ENCODE peak calls at places on chromosomes 7 and 10, in six cellular contexts. One of them, this sample, is unnamed. For H3K36me3 and H3K27me3, the result is how much of the 10 kb centered on the place peaks cover.

GRCh38 chr7:87391020-87391701 is 45.7 kb downstream of the CROT start:
- DNase-seq in stomach: no peak
- DNase-seq in thyroid gland: no peak
- DNase-seq in tibial artery: no peak
- DNase-seq in aorta: no peak
- DNase-seq in hepatocyte: no peak
- DNase-seq in this sample: no peak

GRCh38 chr10:26478061-26478460 is 39.9 kb downstream of the APBB1IP start:
- DNase-seq in stomach: no peak
- DNase-seq in hepatocyte: no peak
- DNase-seq in aorta: no peak
- DNase-seq in thyroid gland: no peak
- DNase-seq in tibial artery: no peak
- DNase-seq in this sample: no peak

GRCh38 chr7:29289156-29290021 is 94.8 kb downstream of the CHN2 start:
- DNase-seq in tibial artery: peak
- DNase-seq in thyroid gland: peak
- DNase-seq in stomach: no peak
- DNase-seq in aorta: no peak
- DNase-seq in hepatocyte: no peak
- DNase-seq in this sample: no peak

GRCh38 chr7:33250421-33250827 is 121.1 kb downstream of the BBS9 start:
- DNase-seq in hepatocyte: no peak
- DNase-seq in stomach: no peak
- DNase-seq in aorta: no peak
- DNase-seq in thyroid gland: no peak
- DNase-seq in tibial artery: no peak
- DNase-seq in this sample: no peak

GRCh38 chr10:34538291-34538829 is 276.7 kb downstream of the PARD3 start:
- DNase-seq in thyroid gland: peak
- DNase-seq in stomach: no peak
- DNase-seq in hepatocyte: no peak
- DNase-seq in tibial artery: no peak
- DNase-seq in aorta: no peak
- DNase-seq in this sample: peak

GRCh38 chr7:1529383-1530116 is 952 bp upstream of the MAFK start:
- DNase-seq in hepatocyte: no peak
- DNase-seq in aorta: peak
- DNase-seq in tibial artery: no peak
- DNase-seq in thyroid gland: no peak
- DNase-seq in stomach: no peak
- DNase-seq in this sample: no peak

GRCh38 chr7:157302314-157302711 is 34.5 kb upstream of the DNAJB6 start:
- DNase-seq in tibial artery: peak
- DNase-seq in thyroid gland: peak
- DNase-seq in stomach: peak
- DNase-seq in hepatocyte: no peak
- DNase-seq in aorta: peak
- DNase-seq in this sample: no peak

GRCh38 chr10:123860856-123861255 is 30.8 kb downstream of the CPXM2 start:
- DNase-seq in aorta: no peak
- DNase-seq in hepatocyte: no peak
- DNase-seq in thyroid gland: no peak
- DNase-seq in tibial artery: no peak
- DNase-seq in stomach: no peak
- DNase-seq in this sample: no peak

GRCh38 chr7:128919881-128920789 is 9.6 kb upstream of the KCP start:
- DNase-seq in stomach: no peak
- DNase-seq in hepatocyte: no peak
- DNase-seq in thyroid gland: no peak
- DNase-seq in tibial artery: no peak
- DNase-seq in aorta: no peak
- DNase-seq in this sample: no peak

GRCh38 chr10:123463176-123463575 is 203.0 kb upstream of the GPR26 start:
- DNase-seq in thyroid gland: no peak
- DNase-seq in hepatocyte: no peak
- DNase-seq in stomach: no peak
- DNase-seq in aorta: no peak
- DNase-seq in tibial artery: no peak
- DNase-seq in this sample: no peak

GRCh38 chr7:92682767-92683539 is 92.8 kb upstream of the FAM133B start:
- DNase-seq in stomach: no peak
- DNase-seq in tibial artery: no peak
- DNase-seq in hepatocyte: no peak
- DNase-seq in aorta: no peak
- DNase-seq in thyroid gland: no peak
- DNase-seq in this sample: peak

GRCh38 chr10:79435271-79436065 is 10.0 kb downstream of the ZCCHC24 start:
- DNase-seq in thyroid gland: peak
- DNase-seq in aorta: peak
- DNase-seq in tibial artery: peak
- DNase-seq in hepatocyte: no peak
- DNase-seq in stomach: no peak
- DNase-seq in this sample: peak

GRCh38 chr10:6721480-6721879 is 141.4 kb upstream of the PRKCQ start:
- DNase-seq in stomach: no peak
- DNase-seq in aorta: no peak
- DNase-seq in tibial artery: no peak
- DNase-seq in thyroid gland: no peak
- DNase-seq in hepatocyte: peak
- DNase-seq in this sample: no peak

GRCh38 chr7:32298403-32299132 is 191.6 kb downstream of the LSM5 start:
- DNase-seq in tibial artery: no peak
- DNase-seq in hepatocyte: peak
- DNase-seq in aorta: peak
- DNase-seq in stomach: no peak
- DNase-seq in thyroid gland: peak
- DNase-seq in this sample: peak

DNA sequence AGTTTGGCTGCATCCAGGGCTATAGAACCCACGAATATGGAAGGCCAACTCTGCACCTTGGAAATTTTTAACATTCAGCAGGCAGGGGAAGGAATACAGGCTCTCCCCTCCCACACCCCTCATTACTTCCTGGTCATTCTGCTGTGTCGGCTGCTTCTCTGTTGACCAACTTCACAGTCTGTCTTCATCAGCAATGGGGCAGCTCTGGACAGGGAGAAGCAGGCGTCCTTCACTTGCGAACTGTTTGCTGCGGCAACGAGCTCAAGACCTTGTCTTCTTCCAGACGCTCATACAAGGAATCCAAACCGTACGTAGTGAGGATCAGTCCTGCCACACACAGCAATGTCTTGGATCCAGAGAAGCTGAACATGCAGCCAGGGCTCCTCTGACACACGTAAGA is 192.2 kb downstream of the DIP2C start:
- DNase-seq in thyroid gland: no peak
- DNase-seq in stomach: no peak
- DNase-seq in aorta: peak
- DNase-seq in tibial artery: no peak
- DNase-seq in hepatocyte: no peak
- DNase-seq in this sample: no peak
- H3K36me3 ChIP-seq in thyroid gland: under half
- H3K36me3 ChIP-seq in stomach: under half
- H3K36me3 ChIP-seq in aorta: under half
- H3K36me3 ChIP-seq in tibial artery: under half
- H3K36me3 ChIP-seq in hepatocyte: under half
- H3K36me3 ChIP-seq in this sample: under half

GRCh38 chr10:133200621-133201031 is 29.4 kb upstream of the UTF1 start:
- DNase-seq in stomach: no peak
- DNase-seq in thyroid gland: no peak
- DNase-seq in hepatocyte: no peak
- DNase-seq in tibial artery: no peak
- DNase-seq in aorta: no peak
- DNase-seq in this sample: no peak

GRCh38 chr10:133201151-133201947 is 28.7 kb upstream of the UTF1 start:
- DNase-seq in hepatocyte: no peak
- DNase-seq in stomach: no peak
- DNase-seq in aorta: no peak
- DNase-seq in thyroid gland: no peak
- DNase-seq in tibial artery: no peak
- DNase-seq in this sample: no peak

GRCh38 chr10:133198621-133199487 is 31.2 kb upstream of the UTF1 start:
- DNase-seq in tibial artery: no peak
- DNase-seq in hepatocyte: no peak
- DNase-seq in thyroid gland: no peak
- DNase-seq in stomach: no peak
- DNase-seq in aorta: no peak
- DNase-seq in this sample: no peak

GRCh38 chr10:133199488-133199885 is 30.5 kb upstream of the UTF1 start:
- DNase-seq in thyroid gland: no peak
- DNase-seq in hepatocyte: no peak
- DNase-seq in aorta: no peak
- DNase-seq in tibial artery: no peak
- DNase-seq in stomach: no peak
- DNase-seq in this sample: no peak

DNA sequence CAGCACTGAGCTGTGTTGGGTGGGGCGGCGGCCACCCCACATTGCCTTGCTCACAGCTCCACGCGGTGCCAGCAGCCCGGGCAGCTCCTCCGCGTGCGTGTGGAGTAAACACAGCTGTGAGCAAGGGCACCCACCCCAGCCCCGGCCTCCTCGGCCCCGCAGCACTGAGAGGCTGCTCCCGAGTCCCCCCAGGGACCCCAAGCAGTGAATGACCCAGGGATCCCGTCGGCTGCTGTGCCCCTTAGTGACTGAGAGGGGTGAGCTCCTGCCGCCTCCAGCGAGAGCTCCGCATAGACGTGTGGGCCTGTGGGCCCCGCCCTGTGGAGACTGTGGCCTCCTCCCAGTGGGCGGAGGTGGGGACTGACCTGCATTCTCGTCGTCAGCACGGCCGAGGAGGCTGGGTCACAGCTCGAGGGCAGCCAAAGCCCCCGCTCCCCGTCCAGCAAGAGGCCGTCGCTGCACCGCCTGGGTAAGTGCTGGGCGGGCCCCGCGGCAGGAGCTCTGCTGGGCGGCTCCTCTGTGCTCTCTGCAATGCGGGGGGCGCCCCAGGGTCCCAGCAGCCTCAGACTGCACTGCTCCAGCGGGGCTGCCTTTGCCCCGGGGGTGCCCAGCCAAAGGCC is 29.9 kb upstream of the UTF1 start:
- DNase-seq in hepatocyte: no peak
- DNase-seq in tibial artery: no peak
- DNase-seq in stomach: no peak
- DNase-seq in aorta: no peak
- DNase-seq in thyroid gland: no peak
- DNase-seq in this sample: no peak
- H3K27me3 ChIP-seq in hepatocyte: under half
- H3K27me3 ChIP-seq in tibial artery: under half
- H3K27me3 ChIP-seq in stomach: half or more
- H3K27me3 ChIP-seq in aorta: under half
- H3K27me3 ChIP-seq in thyroid gland: under half
- H3K27me3 ChIP-seq in this sample: under half

DNA sequence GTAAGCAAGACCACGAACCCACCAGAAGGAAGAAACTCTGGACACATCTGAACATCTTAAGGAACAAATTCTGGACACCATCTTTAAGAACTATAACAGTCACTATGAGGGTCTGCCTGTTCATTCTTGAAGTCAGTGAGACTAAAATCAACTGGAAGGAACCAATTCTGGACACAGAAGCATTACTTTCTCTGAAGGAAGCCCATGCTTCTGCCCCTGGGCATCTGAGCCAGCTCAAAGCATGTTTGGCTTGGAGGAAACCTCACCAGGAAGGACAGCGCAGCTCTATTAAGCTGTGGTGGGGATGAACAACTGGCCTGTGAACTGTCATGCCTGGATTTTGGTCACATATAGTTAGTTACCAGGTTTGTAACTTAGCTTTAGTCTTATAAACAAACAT is 132.4 kb upstream of the GDF10 start:
- DNase-seq in aorta: no peak
- DNase-seq in hepatocyte: no peak
- DNase-seq in stomach: no peak
- DNase-seq in tibial artery: no peak
- DNase-seq in thyroid gland: no peak
- DNase-seq in this sample: no peak
- H3K27ac ChIP-seq in aorta: peak
- H3K27ac ChIP-seq in hepatocyte: peak
- H3K27ac ChIP-seq in stomach: peak
- H3K27ac ChIP-seq in tibial artery: peak
- H3K27ac ChIP-seq in thyroid gland: no peak
- H3K27ac ChIP-seq in this sample: no peak

DNA sequence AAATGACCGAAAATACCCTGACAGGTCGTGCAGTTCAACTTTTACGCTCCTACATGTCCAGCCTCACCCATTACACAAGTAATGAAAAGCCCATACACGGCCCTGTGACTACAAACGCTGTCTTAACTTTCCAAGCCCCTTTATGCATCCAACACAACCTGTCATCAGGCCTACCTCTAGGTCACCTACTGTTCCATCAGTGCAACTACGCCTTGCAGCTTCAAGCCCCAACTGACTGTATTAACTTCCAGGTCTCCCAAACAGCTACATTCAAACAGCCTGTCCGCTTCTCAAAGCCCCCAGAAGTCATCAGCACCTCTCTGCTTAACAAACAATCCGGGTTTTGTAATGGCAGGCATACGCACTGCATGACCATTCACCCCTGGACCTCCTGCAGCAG is 19.2 kb downstream of the ZNF107 start:
- DNase-seq in tibial artery: no peak
- DNase-seq in stomach: no peak
- DNase-seq in aorta: no peak
- DNase-seq in thyroid gland: no peak
- DNase-seq in hepatocyte: no peak
- DNase-seq in this sample: no peak
- H3K36me3 ChIP-seq in tibial artery: under half
- H3K36me3 ChIP-seq in stomach: half or more
- H3K36me3 ChIP-seq in aorta: under half
- H3K36me3 ChIP-seq in thyroid gland: under half
- H3K36me3 ChIP-seq in hepatocyte: under half
- H3K36me3 ChIP-seq in this sample: under half

DNA sequence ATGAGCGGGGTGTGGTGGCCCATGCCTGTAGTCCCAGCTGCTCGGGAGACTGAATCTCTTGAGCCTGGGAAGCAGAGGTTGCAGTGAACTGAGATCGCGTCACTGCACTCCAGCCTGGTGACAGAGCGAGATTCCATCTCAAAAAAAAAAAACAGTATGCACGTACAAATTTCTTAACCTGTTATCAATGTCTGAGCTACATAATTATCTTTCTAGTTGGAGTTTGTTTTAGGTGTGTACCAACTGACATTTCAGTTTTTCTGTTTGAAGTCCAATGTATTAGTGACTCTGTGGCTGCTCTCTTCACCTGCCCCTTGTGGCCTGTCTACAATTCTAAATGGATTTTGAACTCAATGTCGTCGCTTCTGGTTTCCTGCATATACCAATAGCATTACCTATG is 40.3 kb downstream of the CD36 start:
- DNase-seq in tibial artery: no peak
- DNase-seq in stomach: no peak
- DNase-seq in aorta: no peak
- DNase-seq in hepatocyte: peak
- DNase-seq in thyroid gland: no peak
- DNase-seq in this sample: no peak
- H3K27me3 ChIP-seq in tibial artery: under half
- H3K27me3 ChIP-seq in stomach: under half
- H3K27me3 ChIP-seq in aorta: under half
- H3K27me3 ChIP-seq in hepatocyte: under half
- H3K27me3 ChIP-seq in thyroid gland: under half
- H3K27me3 ChIP-seq in this sample: under half

GRCh38 chr10:92125169-92125543 is 165.7 kb downstream of the CPEB3 start:
- DNase-seq in hepatocyte: no peak
- DNase-seq in aorta: no peak
- DNase-seq in tibial artery: no peak
- DNase-seq in stomach: no peak
- DNase-seq in thyroid gland: no peak
- DNase-seq in this sample: no peak
- H3K27ac ChIP-seq in hepatocyte: peak
- H3K27ac ChIP-seq in aorta: peak
- H3K27ac ChIP-seq in tibial artery: peak
- H3K27ac ChIP-seq in stomach: peak
- H3K27ac ChIP-seq in thyroid gland: peak
- H3K27ac ChIP-seq in this sample: peak

GRCh38 chr7:139594911-139595476 is 71.5 kb downstream of the CLEC2L start:
- DNase-seq in hepatocyte: no peak
- DNase-seq in tibial artery: no peak
- DNase-seq in stomach: no peak
- DNase-seq in aorta: no peak
- DNase-seq in thyroid gland: no peak
- DNase-seq in this sample: no peak
- H3K36me3 ChIP-seq in hepatocyte: under half
- H3K36me3 ChIP-seq in tibial artery: half or more
- H3K36me3 ChIP-seq in stomach: half or more
- H3K36me3 ChIP-seq in aorta: under half
- H3K36me3 ChIP-seq in thyroid gland: under half
- H3K36me3 ChIP-seq in this sample: half or more